ENCODE peak calls at places on chromosome 9, in seven cellular contexts. One of them, this sample, is unnamed.

GRCh38 chr9:99966720-99967119 is 60.3 kb downstream of the STX17 start:
- DNase-seq in HCT116: peak; percentile 76
- DNase-seq in lower lobe of right lung: no peak
- DNase-seq in AG10803: peak; percentile 12
- DNase-seq in tibial artery: no peak
- DNase-seq in RWPE2: no peak
- DNase-seq in H1: peak; percentile 9
- DNase-seq in this sample: no peak

GRCh38 chr9:122219856-122220672 is 8.7 kb downstream of the LHX6 start:
- DNase-seq in RWPE2: no peak
- DNase-seq in tibial artery: no peak
- DNase-seq in H1: no peak
- DNase-seq in HCT116: no peak
- DNase-seq in AG10803: no peak
- DNase-seq in lower lobe of right lung: no peak
- DNase-seq in this sample: no peak

GRCh38 chr9:95506438-95506691 is 10.4 kb downstream of the PTCH1 start:
- DNase-seq in AG10803: peak; percentile 49
- DNase-seq in lower lobe of right lung: no peak
- DNase-seq in HCT116: no peak
- DNase-seq in tibial artery: no peak
- DNase-seq in RWPE2: no peak
- DNase-seq in H1: no peak
- DNase-seq in this sample: no peak

GRCh38 chr9:79300153-79300552 is 271.6 kb upstream of the TLE4 start:
- DNase-seq in AG10803: peak; percentile 0
- DNase-seq in tibial artery: no peak
- DNase-seq in HCT116: no peak
- DNase-seq in lower lobe of right lung: no peak
- DNase-seq in RWPE2: no peak
- DNase-seq in H1: no peak
- DNase-seq in this sample: no peak

GRCh38 chr9:107690026-107690425 is 200.5 kb upstream of the KLF4 start:
- DNase-seq in tibial artery: no peak
- DNase-seq in lower lobe of right lung: no peak
- DNase-seq in RWPE2: no peak
- DNase-seq in HCT116: no peak
- DNase-seq in AG10803: peak; percentile 12
- DNase-seq in H1: no peak
- DNase-seq in this sample: no peak

GRCh38 chr9:94802795-94803194 is 76.3 kb downstream of the AOPEP start:
- DNase-seq in HCT116: no peak
- DNase-seq in H1: no peak
- DNase-seq in tibial artery: no peak
- DNase-seq in lower lobe of right lung: no peak
- DNase-seq in RWPE2: no peak
- DNase-seq in AG10803: peak; percentile 72
- DNase-seq in this sample: no peak

GRCh38 chr9:13213337-13213736 is 66.2 kb downstream of the MPDZ start:
- DNase-seq in tibial artery: no peak
- DNase-seq in lower lobe of right lung: no peak
- DNase-seq in HCT116: no peak
- DNase-seq in H1: no peak
- DNase-seq in AG10803: peak; percentile 40
- DNase-seq in RWPE2: no peak
- DNase-seq in this sample: peak; percentile 7

GRCh38 chr9:30039712-30040111 is 2344.7 kb upstream of the ACO1 start:
- DNase-seq in H1: no peak
- DNase-seq in lower lobe of right lung: no peak
- DNase-seq in AG10803: no peak
- DNase-seq in HCT116: no peak
- DNase-seq in RWPE2: no peak
- DNase-seq in tibial artery: no peak
- DNase-seq in this sample: no peak

GRCh38 chr9:132948482-132949050 is 4.2 kb upstream of the TSC1 start:
- DNase-seq in RWPE2: no peak
- DNase-seq in tibial artery: no peak
- DNase-seq in lower lobe of right lung: no peak
- DNase-seq in HCT116: no peak
- DNase-seq in AG10803: no peak
- DNase-seq in H1: no peak
- DNase-seq in this sample: no peak

GRCh38 chr9:121637441-121638222 is 13.8 kb upstream of the DAB2IP start:
- DNase-seq in tibial artery: no peak
- DNase-seq in AG10803: peak; percentile 71
- DNase-seq in RWPE2: no peak
- DNase-seq in HCT116: no peak
- DNase-seq in lower lobe of right lung: no peak
- DNase-seq in H1: no peak
- DNase-seq in this sample: no peak

GRCh38 chr9:97858393-97858713 is 5.3 kb downstream of the FOXE1 start:
- DNase-seq in lower lobe of right lung: no peak
- DNase-seq in AG10803: no peak
- DNase-seq in HCT116: no peak
- DNase-seq in RWPE2: no peak
- DNase-seq in H1: no peak
- DNase-seq in tibial artery: no peak
- DNase-seq in this sample: no peak

GRCh38 chr9:109728696-109729300 is 51.2 kb upstream of the PALM2AKAP2 start:
- DNase-seq in tibial artery: no peak
- DNase-seq in lower lobe of right lung: no peak
- DNase-seq in AG10803: peak; percentile 63
- DNase-seq in H1: no peak
- DNase-seq in HCT116: no peak
- DNase-seq in RWPE2: no peak
- DNase-seq in this sample: no peak

GRCh38 chr9:36808246-36808645 is 225.8 kb downstream of the PAX5 start:
- DNase-seq in H1: no peak
- DNase-seq in HCT116: no peak
- DNase-seq in RWPE2: no peak
- DNase-seq in tibial artery: no peak
- DNase-seq in AG10803: no peak
- DNase-seq in lower lobe of right lung: no peak
- DNase-seq in this sample: no peak

GRCh38 chr9:126885089-126885753 is 24.8 kb downstream of the ZBTB34 start:
- DNase-seq in tibial artery: no peak
- DNase-seq in RWPE2: no peak
- DNase-seq in HCT116: no peak
- DNase-seq in AG10803: peak; percentile 36
- DNase-seq in lower lobe of right lung: no peak
- DNase-seq in H1: no peak
- DNase-seq in this sample: no peak

GRCh38 chr9:133048595-133048994 is 13.2 kb upstream of the CEL start:
- DNase-seq in AG10803: peak; percentile 48
- DNase-seq in H1: no peak
- DNase-seq in tibial artery: no peak
- DNase-seq in HCT116: peak; percentile 3
- DNase-seq in RWPE2: no peak
- DNase-seq in lower lobe of right lung: no peak
- DNase-seq in this sample: no peak

GRCh38 chr9:98460704-98461103 is 205.3 kb upstream of the TBC1D2 start:
- DNase-seq in RWPE2: no peak
- DNase-seq in lower lobe of right lung: no peak
- DNase-seq in tibial artery: no peak
- DNase-seq in HCT116: no peak
- DNase-seq in AG10803: no peak
- DNase-seq in H1: no peak
- DNase-seq in this sample: no peak

GRCh38 chr9:109794361-109795012 is 14.5 kb downstream of the PALM2AKAP2 start:
- DNase-seq in tibial artery: peak; percentile 72
- DNase-seq in RWPE2: no peak
- DNase-seq in lower lobe of right lung: no peak
- DNase-seq in AG10803: peak; percentile 67
- DNase-seq in HCT116: no peak
- DNase-seq in H1: no peak
- DNase-seq in this sample: no peak

GRCh38 chr9:108634669-108635462 is 220.9 kb downstream of the ACTL7B start:
- DNase-seq in H1: no peak
- DNase-seq in AG10803: peak; percentile 88
- DNase-seq in tibial artery: no peak
- DNase-seq in lower lobe of right lung: no peak
- DNase-seq in HCT116: peak; percentile 10
- DNase-seq in RWPE2: peak; percentile 70
- DNase-seq in this sample: peak; percentile 51

GRCh38 chr9:113299800-113300292 is 3.3 kb downstream of the RNF183 start:
- DNase-seq in AG10803: no peak
- DNase-seq in lower lobe of right lung: no peak
- DNase-seq in H1: no peak
- DNase-seq in RWPE2: no peak
- DNase-seq in HCT116: no peak
- DNase-seq in tibial artery: peak; percentile 24
- DNase-seq in this sample: no peak

GRCh38 chr9:91359734-91360470 is 1.8 kb downstream of the AUH start:
- DNase-seq in lower lobe of right lung: no peak
- DNase-seq in tibial artery: no peak
- DNase-seq in RWPE2: no peak
- DNase-seq in AG10803: no peak
- DNase-seq in HCT116: no peak
- DNase-seq in H1: no peak
- DNase-seq in this sample: no peak
- H3K4me3 ChIP-seq in lower lobe of right lung: peak overlapping the region; percentile 98
- H3K4me3 ChIP-seq in tibial artery: peak overlapping the region; percentile 90
- H3K4me3 ChIP-seq in RWPE2: no peak overlapping the region
- H3K4me3 ChIP-seq in AG10803: peak overlapping the region; percentile 91
- H3K4me3 ChIP-seq in HCT116: peak overlapping the region; percentile 65
- H3K4me3 ChIP-seq in H1: peak overlapping the region; percentile 89
- H3K4me3 ChIP-seq in this sample: no peak overlapping the region

DNA sequence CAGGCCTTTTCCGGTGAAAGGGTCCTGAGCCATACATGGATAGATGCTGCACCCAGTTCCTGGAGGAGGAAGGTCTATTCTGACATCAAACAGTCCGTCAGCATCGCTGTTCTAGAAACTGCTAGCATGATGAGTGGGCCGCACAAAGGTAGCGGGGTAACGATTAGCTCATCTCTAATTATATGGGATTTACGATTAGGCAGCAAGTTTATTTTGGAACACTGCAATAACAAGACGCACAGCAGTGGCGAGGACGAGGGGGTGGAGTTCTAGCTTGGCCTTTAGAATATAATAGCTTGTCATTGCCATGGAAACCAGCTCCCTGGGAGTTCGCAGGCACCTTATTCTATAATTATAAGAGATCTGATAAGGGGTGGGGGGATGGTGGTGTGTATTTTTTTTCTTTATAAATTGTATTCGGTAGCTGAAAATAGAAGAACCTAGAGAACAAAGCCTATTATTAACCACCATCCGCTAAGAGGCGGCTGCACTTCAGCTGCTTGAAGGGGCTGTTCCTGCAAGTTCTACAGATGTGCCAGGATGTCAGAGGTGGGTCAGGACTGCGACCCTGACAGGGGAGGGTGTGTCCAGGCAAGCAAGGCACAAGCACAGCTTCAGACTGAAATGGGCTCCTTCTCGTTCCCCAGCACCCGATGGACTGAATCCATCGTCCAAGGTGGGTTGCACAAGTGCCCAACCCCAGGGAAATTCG is 310.9 kb downstream of the AGTPBP1 start:
- DNase-seq in lower lobe of right lung: no peak
- DNase-seq in tibial artery: no peak
- DNase-seq in HCT116: no peak
- DNase-seq in RWPE2: no peak
- DNase-seq in AG10803: no peak
- DNase-seq in H1: no peak
- DNase-seq in this sample: no peak
- TF ChIP-seq CTCF in lower lobe of right lung: no peak
- TF ChIP-seq CTCF in tibial artery: no peak
- TF ChIP-seq CTCF in HCT116: no peak
- TF ChIP-seq CTCF in RWPE2: no peak
- TF ChIP-seq CTCF in AG10803: no peak
- TF ChIP-seq CTCF in H1: no peak
- TF ChIP-seq CTCF in this sample: no peak

GRCh38 chr9:136052991-136053756 is 41.9 kb downstream of the NACC2 start:
- DNase-seq in AG10803: peak; percentile 21
- DNase-seq in lower lobe of right lung: no peak
- DNase-seq in tibial artery: no peak
- DNase-seq in RWPE2: no peak
- DNase-seq in H1: no peak
- DNase-seq in HCT116: no peak
- DNase-seq in this sample: no peak
- H3K4me3 ChIP-seq in AG10803: peak overlapping the region; percentile 36
- H3K4me3 ChIP-seq in lower lobe of right lung: peak overlapping the region; percentile 57
- H3K4me3 ChIP-seq in tibial artery: peak overlapping the region; percentile 63
- H3K4me3 ChIP-seq in RWPE2: peak overlapping the region; percentile 35
- H3K4me3 ChIP-seq in H1: no peak overlapping the region
- H3K4me3 ChIP-seq in HCT116: peak overlapping the region; percentile 41
- H3K4me3 ChIP-seq in this sample: peak overlapping the region; percentile 46

GRCh38 chr9:5437254-5438216 is at the start of gene PLGRKT:
- DNase-seq in lower lobe of right lung: peak; percentile 98
- DNase-seq in RWPE2: peak; percentile 88
- DNase-seq in HCT116: peak; percentile 80
- DNase-seq in tibial artery: peak; percentile 97
- DNase-seq in AG10803: peak; percentile 92
- DNase-seq in H1: peak; percentile 84
- DNase-seq in this sample: no peak
- TF ChIP-seq CTCF in lower lobe of right lung: peak; percentile 30
- TF ChIP-seq CTCF in RWPE2: peak; percentile 27
- TF ChIP-seq CTCF in HCT116: no peak
- TF ChIP-seq CTCF in tibial artery: peak; percentile 22
- TF ChIP-seq CTCF in AG10803: peak; percentile 19
- TF ChIP-seq CTCF in H1: peak; percentile 20
- TF ChIP-seq CTCF in this sample: no peak

DNA sequence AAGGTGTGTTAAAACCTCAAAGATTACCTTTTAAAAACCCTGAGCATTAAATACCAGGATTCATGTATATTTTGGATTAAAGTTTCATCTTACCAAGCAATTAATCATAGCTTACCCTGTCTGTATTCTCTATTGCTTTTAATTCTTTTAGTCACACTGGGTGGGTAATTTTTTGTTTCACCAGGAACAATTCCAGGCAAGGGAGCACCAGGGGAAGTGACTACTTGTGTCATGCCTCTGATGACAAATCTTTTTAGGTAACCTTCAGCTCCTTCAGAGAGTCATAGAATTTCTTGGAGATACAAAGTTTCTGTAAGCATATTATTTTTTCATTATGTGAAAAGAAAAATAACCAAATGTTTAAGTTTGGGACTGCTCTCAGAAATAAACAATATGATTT is 33.4 kb upstream of the ANXA1 start:
- DNase-seq in tibial artery: no peak
- DNase-seq in RWPE2: no peak
- DNase-seq in HCT116: no peak
- DNase-seq in AG10803: no peak
- DNase-seq in H1: no peak
- DNase-seq in lower lobe of right lung: no peak
- DNase-seq in this sample: no peak
- H3K4me3 ChIP-seq in tibial artery: no peak overlapping the region
- H3K4me3 ChIP-seq in RWPE2: no peak overlapping the region
- H3K4me3 ChIP-seq in HCT116: no peak overlapping the region
- H3K4me3 ChIP-seq in AG10803: no peak overlapping the region
- H3K4me3 ChIP-seq in H1: no peak overlapping the region
- H3K4me3 ChIP-seq in lower lobe of right lung: no peak overlapping the region
- H3K4me3 ChIP-seq in this sample: no peak overlapping the region